ENCODE peak calls at places on chromosomes 7 and 10, in four cellular contexts. Z is globus pallidus, A is spleen, C is kidney epithelial cell. J is an unnamed sample.
A peak's percentile ranks its signal among the peaks of the same experiment; 100 is the strongest.

GRCh38 chr10:7317799-7318446 is 92.9 kb downstream of the SFMBT2 start:
- DNase-seq in Z (no peak), A (no peak), C (no peak), J (no peak)

GRCh38 chr7:22885824-22886255 is 63.2 kb upstream of the TOMM7 start:
- DNase-seq in Z (no peak), A (no peak), C (no peak), J (peak; percentile 15)

GRCh38 chr10:15158448-15158847 is 10.0 kb downstream of the NMT2 start:
- DNase-seq in Z (no peak), A (no peak), C (no peak), J (no peak)

GRCh38 chr10:123669901-123670300 is 3.7 kb downstream of the GPR26 start:
- DNase-seq in Z (no peak), A (no peak), C (no peak), J (no peak)

GRCh38 chr10:36766921-36767320 is 358.5 kb upstream of the ANKRD30A start:
- DNase-seq in Z (peak; percentile 81), A (no peak), C (no peak), J (no peak)

GRCh38 chr7:15866753-15867152 is 180.3 kb upstream of the MEOX2 start:
- DNase-seq in Z (no peak), A (no peak), C (no peak), J (no peak)

GRCh38 chr7:137462074-137462715 is 118.7 kb upstream of the PTN start:
- DNase-seq in Z (no peak), A (no peak), C (no peak), J (no peak)

GRCh38 chr10:6493521-6494451 is 86.3 kb downstream of the PRKCQ start:
- DNase-seq in Z (no peak), A (no peak), C (no peak), J (no peak)

GRCh38 chr10:102729090-102730026 is 14.4 kb upstream of the WBP1L start:
- DNase-seq in Z (peak; percentile 83), A (peak; percentile 93), C (no peak), J (peak; percentile 88)